ENCODE peak calls at places on chromosome 14, in eight cellular contexts. Q is AG09319; K is astrocyte of the spinal cord; D is CD8-positive, alpha-beta T cell; Y is PC-3; M is progenitor cell of endocrine pancreas; E is lower lobe of right lung; B is GM06990. G is an unnamed sample.

GRCh38 chr14:85296466-85297210 is 233.3 kb upstream of the FLRT2 start:
- DNase-seq in Q (no peak), K (peak), D (no peak), Y (peak), M (no peak), E (no peak), B (no peak), G (no peak)

GRCh38 chr14:91872517-91873470 is 5.5 kb upstream of the TC2N start:
- DNase-seq in Q (peak), K (peak), D (peak), Y (peak), M (no peak), E (peak), B (peak), G (no peak)

GRCh38 chr14:90288646-90289355 is 32.4 kb downstream of the PSMC1 start:
- DNase-seq in Q (no peak), K (no peak), D (no peak), Y (no peak), M (no peak), E (no peak), B (no peak), G (no peak)

GRCh38 chr14:74244115-74244514 is 4.9 kb downstream of the VSX2 start:
- DNase-seq in Q (no peak), K (no peak), D (no peak), Y (no peak), M (no peak), E (no peak), B (no peak), G (no peak)

GRCh38 chr14:55221968-55222367 is 30.6 kb upstream of the DLGAP5 start:
- DNase-seq in Q (no peak), K (no peak), D (no peak), Y (peak), M (no peak), E (no peak), B (no peak), G (no peak)

GRCh38 chr14:70919774-70920173 is 12.5 kb downstream of the PCNX1 start:
- DNase-seq in Q (no peak), K (peak), D (no peak), Y (peak), M (no peak), E (no peak), B (no peak), G (no peak)

GRCh38 chr14:54599932-54600331 is 33.0 kb downstream of the SAMD4A start:
- DNase-seq in Q (no peak), K (no peak), D (no peak), Y (peak), M (no peak), E (no peak), B (no peak), G (no peak)

GRCh38 chr14:93033983-93034670 is 81.6 kb downstream of the ITPK1 start:
- DNase-seq in Q (no peak), K (no peak), D (peak), Y (no peak), M (no peak), E (no peak), B (peak), G (no peak)

GRCh38 chr14:74642011-74642410 is 30.0 kb upstream of the LTBP2 start:
- DNase-seq in Q (no peak), K (no peak), D (no peak), Y (no peak), M (no peak), E (no peak), B (no peak), G (no peak)

GRCh38 chr14:64337901-64338615 is 43.9 kb upstream of the ESR2 start:
- DNase-seq in Q (no peak), K (peak), D (no peak), Y (peak), M (peak), E (peak), B (no peak), G (peak)

DNA sequence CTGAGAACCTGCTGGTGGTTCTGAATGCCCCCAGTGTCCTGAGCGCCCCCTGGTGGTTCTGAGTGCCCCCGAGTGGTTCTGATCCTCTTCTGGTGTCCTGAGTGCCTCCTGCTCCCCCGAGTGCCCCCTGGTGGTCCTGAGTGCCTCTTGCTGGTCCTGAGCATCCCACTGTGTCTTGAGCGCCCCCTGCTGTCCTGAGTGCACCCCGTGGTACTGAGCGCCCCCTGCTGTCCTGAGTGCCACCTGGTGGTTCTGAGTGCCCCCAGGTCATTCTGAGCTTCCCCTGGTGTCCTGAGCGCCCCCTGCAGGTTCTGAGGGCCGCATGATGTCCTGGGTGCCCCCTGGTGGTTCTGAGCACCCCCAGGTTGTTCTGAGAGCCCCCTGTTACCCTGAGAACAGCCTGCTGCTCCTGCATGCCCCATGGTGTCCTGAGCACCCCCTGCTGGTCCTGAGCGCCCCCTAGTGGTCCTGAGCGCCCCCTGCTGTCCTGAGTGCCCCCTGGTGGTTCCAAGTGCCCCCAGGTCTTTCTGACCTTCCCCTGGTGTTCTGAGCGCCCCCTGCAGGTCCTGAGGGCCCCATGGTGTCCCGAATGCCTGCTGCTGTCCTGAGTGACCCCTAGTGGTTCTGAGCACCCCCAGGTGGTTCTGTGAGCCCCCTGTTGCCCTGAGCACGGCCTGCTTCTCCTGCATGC is 1165.4 kb downstream of the TMEM121 start:
- DNase-seq in Q (no peak), K (no peak), D (peak), Y (no peak), M (no peak), E (peak), B (peak), G (no peak)
- TF ChIP-seq CTCF in Q (peak), K (peak), D (peak), Y (peak), M (no peak), E (peak), B (peak), G (no peak)

DNA sequence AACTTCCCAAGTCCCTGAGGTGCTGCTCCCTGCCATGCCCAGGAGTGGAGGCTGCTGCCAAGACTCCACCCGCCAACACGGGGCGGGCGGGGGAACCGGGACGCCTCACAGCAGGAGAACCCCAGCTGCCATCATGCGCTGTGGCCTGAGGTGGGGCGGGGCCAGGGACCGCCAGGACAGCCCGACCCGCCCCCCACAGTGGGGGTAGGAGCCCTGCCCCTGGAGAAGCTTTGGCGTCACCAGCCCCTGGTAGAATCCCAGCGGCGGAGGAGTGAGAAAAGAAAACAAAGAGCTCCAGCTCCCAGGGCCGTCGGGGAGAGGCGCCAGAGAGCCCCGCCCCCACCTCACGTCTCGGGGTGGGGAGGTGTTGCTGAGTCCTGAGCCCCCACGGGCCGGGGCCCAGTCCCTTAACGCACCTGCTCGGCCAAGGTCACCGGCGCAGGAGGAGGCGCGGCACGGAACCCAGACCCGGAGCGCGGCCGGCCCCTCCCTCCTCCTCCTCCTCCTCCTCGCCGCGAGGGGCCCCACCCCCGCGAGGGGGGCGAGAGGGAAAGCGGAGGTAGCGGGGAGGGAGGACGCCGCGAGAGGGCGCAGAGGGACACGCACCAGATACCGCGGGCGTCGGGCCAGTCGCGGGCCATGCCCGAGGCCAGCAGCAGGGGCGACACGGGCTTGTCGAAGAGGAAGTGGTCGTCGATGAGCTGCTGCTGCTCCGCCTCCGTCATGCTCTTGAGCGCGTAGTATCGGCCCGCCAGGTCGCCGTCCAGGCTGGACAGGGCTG is 1.8 kb downstream of the CKB start:
- DNase-seq in Q (no peak), K (peak), D (peak), Y (peak), M (peak), E (peak), B (peak), G (peak)
- TF ChIP-seq CTCF in Q (peak), K (peak), D (peak), Y (peak), M (peak), E (peak), B (peak), G (peak)

DNA sequence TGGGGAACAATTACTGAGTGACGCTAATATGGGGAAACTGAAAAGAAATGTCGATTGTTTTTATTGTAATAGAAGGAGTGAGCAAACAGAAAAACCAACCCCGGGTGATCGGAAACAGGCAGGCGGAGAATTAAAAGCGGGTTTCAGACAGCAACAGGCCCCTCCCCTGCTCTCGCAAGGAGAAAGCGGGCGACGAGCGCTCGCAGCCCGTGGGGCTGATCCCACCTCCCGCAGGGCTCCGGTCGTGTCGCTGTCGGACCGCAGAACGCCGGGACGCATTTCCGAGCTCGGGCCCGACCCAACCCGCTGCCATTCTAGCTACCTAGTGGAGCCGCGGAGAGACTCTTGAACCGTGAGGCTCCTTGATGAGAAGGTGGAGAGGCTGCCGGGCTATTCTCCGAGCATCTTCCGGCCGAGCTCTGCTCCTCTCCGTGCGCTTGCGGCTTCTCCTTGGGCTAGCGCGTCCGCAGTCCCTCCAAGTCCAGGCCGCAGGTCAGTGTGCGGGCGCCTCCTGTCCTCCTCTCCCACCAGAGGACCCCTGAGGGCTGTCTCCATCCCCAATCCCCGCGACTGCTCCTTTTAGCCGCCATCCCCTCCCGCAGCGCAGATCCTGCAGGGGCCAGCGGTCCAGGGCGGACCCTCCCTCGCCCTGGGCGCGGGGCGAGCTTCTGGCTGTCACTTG is 4.1 kb upstream of the PAX9 start:
- DNase-seq in Q (peak), K (no peak), D (no peak), Y (peak), M (no peak), E (no peak), B (no peak), G (peak)
- TF ChIP-seq CTCF in Q (no peak), K (no peak), D (no peak), Y (peak), M (no peak), E (no peak), B (no peak), G (no peak)

DNA sequence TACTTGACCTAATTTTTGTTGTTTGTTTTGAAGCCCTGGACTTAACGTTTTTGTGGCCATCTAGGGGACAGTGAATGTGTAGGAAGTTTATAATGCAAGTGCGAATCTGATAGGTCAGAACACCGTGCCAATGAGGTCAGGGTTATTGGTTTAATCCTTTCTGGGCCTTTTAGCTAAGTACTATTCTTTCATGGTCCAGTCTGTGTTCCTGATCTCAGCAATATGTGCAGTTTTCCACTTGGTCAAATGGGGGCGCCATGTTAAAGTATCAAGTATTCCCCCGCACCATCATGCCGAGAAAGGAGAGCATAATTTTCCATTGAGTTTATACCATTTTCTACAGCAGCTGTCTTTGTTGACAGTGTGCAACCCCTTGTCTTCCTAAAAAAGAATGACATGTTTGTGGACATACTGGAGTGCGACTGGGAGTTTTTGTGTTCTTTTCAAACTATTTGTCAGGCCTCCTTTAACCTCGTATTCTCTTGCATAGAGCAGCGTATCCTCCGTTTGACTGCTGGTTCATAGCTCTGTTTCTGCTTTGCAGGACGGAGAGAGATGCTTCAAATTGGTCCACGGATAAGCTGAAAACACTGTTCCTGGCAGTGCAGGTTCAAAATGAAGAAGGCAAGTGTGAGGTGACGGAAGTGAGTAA is 1.3 kb downstream of the AHSA1 start:
- DNase-seq in Q (peak), K (peak), D (peak), Y (peak), M (no peak), E (no peak), B (peak), G (peak)
- TF ChIP-seq CTCF in Q (peak), K (peak), D (peak), Y (peak), M (peak), E (peak), B (peak), G (peak)

GRCh38 chr14:99717682-99718013 is 33.5 kb downstream of the CYP46A1 start:
- DNase-seq in Q (no peak), K (no peak), D (no peak), Y (no peak), M (no peak), E (no peak), B (no peak), G (no peak)
- TF ChIP-seq CTCF in Q (no peak), K (no peak), D (no peak), Y (no peak), M (no peak), E (no peak), B (no peak), G (no peak)

DNA sequence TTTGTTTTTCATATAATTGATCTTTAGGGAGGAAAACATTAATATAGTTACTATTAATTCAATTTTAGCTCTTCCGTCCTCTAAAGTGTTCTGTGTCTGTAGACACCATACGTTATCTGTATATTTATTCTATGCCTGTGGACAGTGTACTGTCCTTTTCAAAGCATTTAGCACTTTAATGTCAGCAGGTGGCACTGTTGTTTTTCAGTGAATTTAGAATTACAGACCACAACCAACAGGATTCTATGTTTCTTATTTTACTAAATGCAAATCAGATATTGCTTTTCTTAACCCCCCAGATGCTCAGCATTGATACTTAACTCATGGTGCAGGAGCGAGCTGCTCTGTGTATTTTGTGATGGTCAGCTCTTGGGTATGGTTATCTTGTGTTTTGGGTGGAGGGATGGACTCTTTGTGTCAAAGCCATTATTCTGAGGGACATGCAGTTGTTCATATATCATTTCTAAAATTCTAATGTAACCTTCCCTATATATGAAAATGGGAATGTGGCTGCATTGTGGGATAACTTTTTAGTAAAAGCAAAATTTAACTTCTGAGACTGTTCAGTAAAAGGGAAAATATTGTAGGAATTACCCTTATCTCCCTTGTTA is 65.2 kb downstream of the PAPOLA start:
- DNase-seq in Q (no peak), K (peak), D (no peak), Y (peak), M (no peak), E (no peak), B (no peak), G (no peak)
- TF ChIP-seq CTCF in Q (peak), K (peak), D (peak), Y (peak), M (peak), E (peak), B (peak), G (peak)

DNA sequence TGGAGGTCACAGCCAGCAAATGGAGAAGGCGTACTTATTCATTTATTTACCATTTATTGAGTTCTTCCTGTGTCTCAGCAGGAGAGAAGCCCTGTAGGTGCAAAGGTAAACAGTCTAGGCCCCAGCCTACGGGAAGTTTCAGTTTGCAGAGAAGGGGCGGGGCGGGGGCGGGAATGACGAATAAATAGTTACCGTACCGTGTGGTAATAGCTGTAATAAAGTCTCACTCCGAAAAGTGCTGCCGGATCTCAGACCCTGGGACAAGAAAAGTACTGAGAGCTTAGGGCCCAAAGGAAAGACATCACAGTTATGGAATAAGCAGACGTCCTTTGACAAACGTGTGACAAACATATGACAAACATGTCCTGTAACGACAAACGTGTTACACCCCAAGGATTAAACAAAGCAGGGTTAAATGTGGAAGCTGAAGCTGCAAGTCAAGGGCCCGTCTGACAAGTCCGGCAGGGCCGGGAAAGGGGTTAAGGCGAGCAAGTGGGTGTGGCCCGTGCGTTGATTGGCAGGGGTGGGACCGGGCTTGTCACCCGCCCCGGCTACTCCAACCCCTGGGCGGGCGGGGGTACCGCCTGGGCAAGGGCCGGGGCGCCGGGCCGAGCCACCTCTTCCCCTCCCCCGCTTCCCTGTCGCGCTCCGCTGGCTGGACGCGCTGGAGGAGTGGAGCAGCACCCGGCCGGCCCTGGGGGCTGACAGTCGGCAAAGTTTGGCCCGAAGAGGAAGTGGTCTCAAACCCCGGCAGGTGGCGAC is at the start of gene LRP10:
- DNase-seq in Q (peak), K (peak), D (peak), Y (peak), M (peak), E (peak), B (peak), G (peak)
- TF ChIP-seq CTCF in Q (no peak), K (no peak), D (no peak), Y (no peak), M (no peak), E (no peak), B (no peak), G (no peak)

DNA sequence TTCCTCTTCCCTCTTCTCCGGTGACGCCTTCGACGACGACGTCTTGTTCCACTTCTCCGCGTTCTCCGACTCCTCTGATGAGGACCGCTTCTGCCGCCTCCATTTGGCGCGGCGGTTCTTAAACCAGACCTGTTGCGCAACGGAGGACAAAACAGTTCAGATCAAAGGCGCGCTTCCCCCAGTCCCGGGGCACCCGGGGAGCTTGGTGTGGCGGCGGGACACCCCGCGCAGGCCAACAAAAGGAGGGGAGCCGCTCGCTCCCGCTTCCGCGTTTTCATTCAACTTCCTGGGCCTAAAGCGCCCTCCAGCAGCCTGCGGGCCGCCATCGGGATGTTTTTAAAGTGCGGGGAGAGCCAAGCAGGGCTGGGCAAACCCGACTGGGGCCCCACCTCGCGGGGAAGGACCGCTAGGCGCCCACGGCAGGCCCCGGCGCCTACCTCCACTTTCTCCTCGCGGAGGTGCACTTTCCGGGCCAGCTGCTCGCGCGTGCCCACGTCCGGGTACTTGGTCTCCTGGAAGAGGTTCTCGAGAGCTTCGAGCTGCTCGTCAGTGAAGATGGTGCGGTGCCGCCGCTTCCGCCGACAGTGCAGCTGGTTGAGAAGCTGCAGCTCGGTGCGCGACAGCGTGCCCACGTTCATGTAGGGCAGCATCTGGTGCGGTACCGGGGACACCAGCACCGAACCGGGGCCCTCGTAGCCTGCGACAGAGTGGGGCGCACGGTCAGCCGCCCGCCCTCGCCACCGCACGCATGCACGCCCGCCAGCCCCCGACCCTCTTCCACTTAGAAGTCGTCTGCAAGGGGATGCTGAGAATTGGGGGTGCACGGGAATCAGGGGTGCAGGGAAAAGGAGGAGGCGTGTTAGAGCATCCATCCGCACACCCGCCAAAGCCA is 1.1 kb downstream of the GSC start:
- DNase-seq in Q (no peak), K (no peak), D (peak), Y (no peak), M (no peak), E (no peak), B (no peak), G (no peak)
- TF ChIP-seq CTCF in Q (no peak), K (no peak), D (no peak), Y (no peak), M (no peak), E (no peak), B (no peak), G (no peak)